ENCODE peak calls at places on chromosomes 6 and 20, in six cellular contexts. A is IMR-90, B is H9, V is neuronal stem cell, Y is trophoblast cell, X is H1. T is an unnamed sample.

GRCh38 chr6:54366647-54367327 is 58.5 kb downstream of the TINAG start:
- DNase-seq in X (no peak), V (no peak), A (peak), Y (no peak), B (no peak), T (no peak)

GRCh38 chr6:31734703-31735500 is 1.4 kb downstream of the CLIC1 start:
- DNase-seq in V (peak), Y (no peak), B (peak), X (peak), A (peak), T (peak)

GRCh38 chr20:59752704-59753460 is 148.5 kb downstream of the PHACTR3 start:
- DNase-seq in A (no peak), X (no peak), V (no peak), B (no peak), Y (no peak), T (no peak)

GRCh38 chr20:62043131-62043914 is 22.4 kb downstream of the TAF4 start:
- DNase-seq in X (no peak), V (no peak), B (no peak), A (peak), Y (peak), T (no peak)

GRCh38 chr20:59082981-59083380 is 40.4 kb upstream of the PRELID3B start:
- DNase-seq in V (no peak), B (no peak), Y (peak), X (no peak), A (peak), T (peak)

GRCh38 chr6:35485402-35485877 is 11.4 kb downstream of the TEAD3 start:
- DNase-seq in V (peak), X (peak), B (peak), Y (peak), A (no peak), T (peak)

GRCh38 chr6:119575721-119576120 is 226.2 kb upstream of the MAN1A1 start:
- DNase-seq in X (no peak), B (no peak), A (peak), V (no peak), Y (no peak), T (no peak)

GRCh38 chr20:48047453-48047852 is 262.2 kb upstream of the SULF2 start:
- DNase-seq in V (no peak), A (no peak), Y (no peak), X (no peak), B (no peak), T (no peak)

GRCh38 chr6:24797596-24798216 is 1.0 kb downstream of the ARMH2 start:
- DNase-seq in X (no peak), B (no peak), A (no peak), Y (no peak), V (no peak), T (peak)

GRCh38 chr6:85455627-85456026 is 5.7 kb downstream of the NT5E start:
- DNase-seq in B (no peak), Y (no peak), V (no peak), A (no peak), X (no peak), T (no peak)

GRCh38 chr6:75436869-75437268 is 56.7 kb downstream of the FILIP1 start:
- DNase-seq in B (no peak), A (no peak), Y (no peak), V (no peak), X (no peak), T (no peak)

GRCh38 chr20:37880726-37881591 is 22.0 kb upstream of the VSTM2L start:
- DNase-seq in X (no peak), B (no peak), V (no peak), Y (peak), A (no peak), T (peak)

GRCh38 chr6:50820590-50821234 is 2.0 kb downstream of the TFAP2B start:
- DNase-seq in A (no peak), V (no peak), B (no peak), X (no peak), Y (peak), T (no peak)

GRCh38 chr20:39047417-39047985 is 85.4 kb downstream of the DHX35 start:
- DNase-seq in A (no peak), X (no peak), V (no peak), B (no peak), Y (no peak), T (no peak)

GRCh38 chr6:106799008-106799952 is 169.9 kb downstream of the QRSL1 start:
- DNase-seq in A (peak), X (no peak), B (no peak), Y (no peak), V (no peak), T (peak)

DNA sequence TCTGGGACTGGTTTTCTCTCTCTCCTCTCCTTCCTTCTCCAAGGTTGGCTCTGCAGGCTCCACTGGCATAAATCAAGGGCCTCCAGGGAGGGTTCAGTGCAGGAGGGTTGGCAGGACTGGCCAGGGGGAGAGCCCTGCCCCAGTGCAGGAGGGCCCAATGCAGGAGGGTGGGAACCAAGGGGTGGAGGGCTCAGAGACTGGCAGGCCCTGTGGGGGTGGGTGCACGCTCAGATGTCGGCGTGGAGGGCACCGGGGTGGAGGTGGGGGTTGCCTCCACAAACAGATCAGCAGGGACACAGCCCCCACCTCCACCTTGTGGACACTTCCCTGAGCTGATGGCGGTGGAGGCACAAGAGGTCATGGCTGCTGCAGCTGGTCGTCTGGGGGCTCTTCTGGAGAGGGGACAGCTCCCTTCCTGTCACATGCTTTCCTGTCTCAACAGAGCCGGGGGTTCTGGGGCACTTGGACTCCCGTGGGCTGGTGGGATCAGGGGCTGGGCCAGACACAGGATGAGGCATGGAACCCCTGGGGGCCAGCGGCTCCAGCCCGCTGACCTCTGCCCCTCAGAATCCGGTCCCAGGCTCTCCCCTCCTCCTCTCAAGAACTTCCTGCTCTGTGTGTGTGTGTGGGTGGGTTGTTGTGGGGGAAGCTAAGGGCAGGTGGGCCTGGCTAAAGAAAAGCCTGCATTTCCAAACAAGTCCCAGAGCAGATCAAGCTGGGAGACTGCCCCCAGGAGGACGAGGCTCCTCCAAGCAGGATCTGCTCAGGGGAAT is 2.7 kb upstream of the ABHD16B start:
- DNase-seq in X (peak), A (peak), Y (no peak), B (peak), V (peak), T (peak)
- H3K4ac ChIP-seq in X (peak), A (peak), Y (no peak), B (no peak), V (peak), T (no peak)

GRCh38 chr6:7139835-7140470 is 32.2 kb downstream of the RREB1 start:
- DNase-seq in X (no peak), V (no peak), A (no peak), B (no peak), Y (no peak), T (no peak)
- H3K9ac ChIP-seq in X (no peak), V (no peak), A (no peak), B (no peak), Y (no peak), T (no peak)

GRCh38 chr20:52482049-52482448 is 290.5 kb upstream of the ZFP64 start:
- DNase-seq in V (no peak), A (no peak), B (no peak), X (no peak), Y (no peak), T (no peak)
- H3K4ac ChIP-seq in V (no peak), A (peak), B (no peak), X (no peak), Y (no peak), T (no peak)

GRCh38 chr6:16472349-16473069 is 234.1 kb downstream of the GMPR start:
- DNase-seq in X (no peak), V (no peak), A (peak), Y (peak), B (no peak), T (peak)
- H3K9ac ChIP-seq in X (no peak), V (no peak), A (peak), Y (no peak), B (no peak), T (no peak)

T was measured in mesendoderm.